ENCODE peak calls at places on chromosome 19, in ten cellular contexts. One of them, this sample, is unnamed.

GRCh38 chr19:10107817-10108367 is 1.7 kb downstream of the PPAN start:
- DNase-seq in lower leg skin: no peak
- DNase-seq in NT2/D1: no peak
- DNase-seq in astrocyte of the spinal cord: no peak
- DNase-seq in AG10803: no peak
- DNase-seq in pancreas: no peak
- DNase-seq in AG04450: no peak
- DNase-seq in cardiac fibroblast: no peak
- DNase-seq in adrenal gland: no peak
- DNase-seq in fibroblast of the aortic adventitia: no peak
- DNase-seq in this sample: no peak

GRCh38 chr19:58499021-58499927 is 12.5 kb downstream of the SLC27A5 start:
- DNase-seq in lower leg skin: peak
- DNase-seq in NT2/D1: peak
- DNase-seq in astrocyte of the spinal cord: peak
- DNase-seq in AG10803: peak
- DNase-seq in pancreas: peak
- DNase-seq in AG04450: peak
- DNase-seq in cardiac fibroblast: peak
- DNase-seq in adrenal gland: peak
- DNase-seq in fibroblast of the aortic adventitia: peak
- DNase-seq in this sample: peak

GRCh38 chr19:10654610-10655456 is 687 bp downstream of the ILF3 start:
- DNase-seq in lower leg skin: peak
- DNase-seq in NT2/D1: peak
- DNase-seq in astrocyte of the spinal cord: no peak
- DNase-seq in AG10803: peak
- DNase-seq in pancreas: peak
- DNase-seq in AG04450: no peak
- DNase-seq in cardiac fibroblast: peak
- DNase-seq in adrenal gland: peak
- DNase-seq in fibroblast of the aortic adventitia: peak
- DNase-seq in this sample: peak

GRCh38 chr19:52191951-52192350 is 2.1 kb downstream of the PPP2R1A start:
- DNase-seq in lower leg skin: no peak
- DNase-seq in NT2/D1: no peak
- DNase-seq in astrocyte of the spinal cord: no peak
- DNase-seq in AG10803: no peak
- DNase-seq in pancreas: no peak
- DNase-seq in AG04450: no peak
- DNase-seq in cardiac fibroblast: peak
- DNase-seq in adrenal gland: no peak
- DNase-seq in fibroblast of the aortic adventitia: no peak
- DNase-seq in this sample: no peak

GRCh38 chr19:45496349-45496953 is 396 bp downstream of the RTN2 start:
- DNase-seq in lower leg skin: peak
- DNase-seq in NT2/D1: no peak
- DNase-seq in astrocyte of the spinal cord: no peak
- DNase-seq in AG10803: no peak
- DNase-seq in pancreas: peak
- DNase-seq in AG04450: no peak
- DNase-seq in cardiac fibroblast: no peak
- DNase-seq in adrenal gland: peak
- DNase-seq in fibroblast of the aortic adventitia: no peak
- DNase-seq in this sample: peak

GRCh38 chr19:53768401-53768800 is 55.7 kb downstream of the NLRP12 start:
- DNase-seq in lower leg skin: no peak
- DNase-seq in NT2/D1: no peak
- DNase-seq in astrocyte of the spinal cord: no peak
- DNase-seq in AG10803: no peak
- DNase-seq in pancreas: peak
- DNase-seq in AG04450: no peak
- DNase-seq in cardiac fibroblast: no peak
- DNase-seq in adrenal gland: no peak
- DNase-seq in fibroblast of the aortic adventitia: no peak
- DNase-seq in this sample: no peak

GRCh38 chr19:5951338-5951861 is 26.5 kb downstream of the RANBP3 start:
- DNase-seq in lower leg skin: no peak
- DNase-seq in NT2/D1: no peak
- DNase-seq in astrocyte of the spinal cord: no peak
- DNase-seq in AG10803: no peak
- DNase-seq in pancreas: no peak
- DNase-seq in AG04450: no peak
- DNase-seq in cardiac fibroblast: no peak
- DNase-seq in adrenal gland: no peak
- DNase-seq in fibroblast of the aortic adventitia: no peak
- DNase-seq in this sample: no peak

GRCh38 chr19:15402411-15403150 is 16.2 kb downstream of the AKAP8L start:
- DNase-seq in lower leg skin: no peak
- DNase-seq in NT2/D1: no peak
- DNase-seq in astrocyte of the spinal cord: no peak
- DNase-seq in AG10803: no peak
- DNase-seq in pancreas: no peak
- DNase-seq in AG04450: no peak
- DNase-seq in cardiac fibroblast: no peak
- DNase-seq in adrenal gland: no peak
- DNase-seq in fibroblast of the aortic adventitia: no peak
- DNase-seq in this sample: no peak

DNA sequence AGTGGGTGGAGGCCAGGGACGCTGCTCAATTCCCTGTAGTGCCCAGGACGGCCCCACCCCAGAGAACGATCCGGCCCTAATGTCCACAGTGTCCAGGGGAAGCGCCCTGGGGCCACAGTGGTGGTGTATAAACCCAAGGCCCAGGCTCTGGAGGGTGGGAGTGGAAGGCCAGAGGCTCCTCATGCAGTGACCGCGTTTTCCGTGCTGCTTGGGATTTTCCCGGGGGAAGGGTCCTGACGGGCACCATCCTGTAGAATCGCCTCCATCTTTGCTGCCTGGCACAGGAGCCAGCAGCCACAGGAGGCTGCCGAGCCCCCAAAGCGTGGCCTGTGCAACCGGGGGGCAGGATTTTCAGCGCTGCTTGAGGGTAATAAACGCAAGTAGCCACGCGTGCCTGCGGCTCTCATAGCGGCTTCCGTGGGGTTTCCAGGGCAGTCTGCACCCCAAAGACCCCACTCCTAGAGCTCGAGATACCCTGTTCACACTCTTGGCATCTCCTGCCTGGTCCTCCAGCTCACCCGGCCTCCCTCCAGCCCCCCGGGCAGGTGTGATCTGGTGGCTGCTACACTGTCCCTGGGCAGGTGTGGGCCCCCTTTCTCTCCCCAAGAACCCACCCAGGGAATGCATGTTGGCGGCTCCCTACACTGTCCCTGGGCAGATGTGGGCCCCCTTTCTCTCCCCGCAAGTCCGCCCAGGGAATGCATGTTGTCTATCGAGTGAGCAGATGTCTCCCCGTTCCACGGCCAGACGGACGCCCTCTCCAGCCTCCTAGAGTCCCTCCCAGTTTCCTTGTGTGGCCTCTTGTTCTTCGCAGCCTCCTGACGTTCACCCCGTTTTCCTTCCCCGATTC is 2.2 kb downstream of the NCLN start:
- DNase-seq in lower leg skin: no peak
- DNase-seq in NT2/D1: no peak
- DNase-seq in astrocyte of the spinal cord: no peak
- DNase-seq in AG10803: no peak
- DNase-seq in pancreas: peak
- DNase-seq in AG04450: no peak
- DNase-seq in cardiac fibroblast: no peak
- DNase-seq in adrenal gland: no peak
- DNase-seq in fibroblast of the aortic adventitia: no peak
- DNase-seq in this sample: no peak
- H3K4me3 ChIP-seq in lower leg skin: no peak
- H3K4me3 ChIP-seq in NT2/D1: peak
- H3K4me3 ChIP-seq in astrocyte of the spinal cord: no peak
- H3K4me3 ChIP-seq in AG10803: no peak
- H3K4me3 ChIP-seq in pancreas: no peak
- H3K4me3 ChIP-seq in AG04450: no peak
- H3K4me3 ChIP-seq in cardiac fibroblast: no peak
- H3K4me3 ChIP-seq in adrenal gland: no peak
- H3K4me3 ChIP-seq in fibroblast of the aortic adventitia: peak
- H3K4me3 ChIP-seq in this sample: no peak

GRCh38 chr19:35135389-35135909 is 590 bp upstream of the LGI4 start:
- DNase-seq in lower leg skin: peak
- DNase-seq in NT2/D1: no peak
- DNase-seq in astrocyte of the spinal cord: peak
- DNase-seq in AG10803: peak
- DNase-seq in pancreas: peak
- DNase-seq in AG04450: no peak
- DNase-seq in cardiac fibroblast: peak
- DNase-seq in adrenal gland: peak
- DNase-seq in fibroblast of the aortic adventitia: peak
- DNase-seq in this sample: peak
- H3K4me3 ChIP-seq in lower leg skin: no peak
- H3K4me3 ChIP-seq in NT2/D1: no peak
- H3K4me3 ChIP-seq in astrocyte of the spinal cord: no peak
- H3K4me3 ChIP-seq in AG10803: no peak
- H3K4me3 ChIP-seq in pancreas: no peak
- H3K4me3 ChIP-seq in AG04450: no peak
- H3K4me3 ChIP-seq in cardiac fibroblast: no peak
- H3K4me3 ChIP-seq in adrenal gland: no peak
- H3K4me3 ChIP-seq in fibroblast of the aortic adventitia: no peak
- H3K4me3 ChIP-seq in this sample: no peak

DNA sequence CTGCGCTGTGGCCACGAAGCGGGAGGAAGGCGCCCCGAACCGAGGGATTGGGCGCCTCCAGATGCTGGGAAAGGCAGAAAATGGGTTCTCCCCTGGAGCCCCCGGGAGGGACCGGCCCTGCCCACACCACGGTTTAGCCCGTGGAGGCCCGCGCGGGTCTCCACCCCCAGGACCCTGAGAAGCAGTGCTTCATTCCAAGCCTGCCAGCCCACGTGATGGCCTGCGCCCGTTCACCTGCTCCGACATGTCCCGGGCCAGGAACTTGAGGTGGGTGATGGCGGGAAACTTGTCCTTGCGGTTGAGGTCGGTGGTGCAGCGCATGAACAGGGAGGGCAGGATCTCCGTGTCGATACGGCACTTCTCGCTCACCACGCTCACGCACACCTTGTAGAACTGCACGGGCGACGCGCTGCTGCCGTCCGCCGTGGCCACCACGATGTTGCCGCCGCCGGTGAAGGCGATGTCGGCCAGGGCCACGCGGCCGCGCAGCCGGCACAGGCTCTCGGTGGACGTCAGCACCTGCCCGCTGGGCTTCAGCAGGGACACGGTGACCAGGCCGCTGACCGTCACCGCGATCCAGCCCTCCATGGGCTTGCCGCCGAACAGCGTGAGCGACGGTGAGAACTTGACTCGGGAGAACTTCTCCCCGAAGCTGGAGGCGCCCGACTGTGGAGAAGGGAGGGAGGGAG is 7.3 kb downstream of the MED16 start:
- DNase-seq in lower leg skin: no peak
- DNase-seq in NT2/D1: no peak
- DNase-seq in astrocyte of the spinal cord: no peak
- DNase-seq in AG10803: no peak
- DNase-seq in pancreas: peak
- DNase-seq in AG04450: no peak
- DNase-seq in cardiac fibroblast: no peak
- DNase-seq in adrenal gland: no peak
- DNase-seq in fibroblast of the aortic adventitia: no peak
- DNase-seq in this sample: no peak
- H3K4me3 ChIP-seq in lower leg skin: no peak
- H3K4me3 ChIP-seq in NT2/D1: no peak
- H3K4me3 ChIP-seq in astrocyte of the spinal cord: no peak
- H3K4me3 ChIP-seq in AG10803: no peak
- H3K4me3 ChIP-seq in pancreas: no peak
- H3K4me3 ChIP-seq in AG04450: no peak
- H3K4me3 ChIP-seq in cardiac fibroblast: no peak
- H3K4me3 ChIP-seq in adrenal gland: no peak
- H3K4me3 ChIP-seq in fibroblast of the aortic adventitia: no peak
- H3K4me3 ChIP-seq in this sample: no peak

GRCh38 chr19:41327076-41327475 is 17.1 kb downstream of the CCDC97 start:
- DNase-seq in lower leg skin: no peak
- DNase-seq in NT2/D1: no peak
- DNase-seq in astrocyte of the spinal cord: no peak
- DNase-seq in AG10803: no peak
- DNase-seq in pancreas: no peak
- DNase-seq in AG04450: no peak
- DNase-seq in cardiac fibroblast: no peak
- DNase-seq in adrenal gland: no peak
- DNase-seq in fibroblast of the aortic adventitia: no peak
- DNase-seq in this sample: peak

GRCh38 chr19:41327499-41328156 is 17.7 kb downstream of the CCDC97 start:
- DNase-seq in lower leg skin: peak
- DNase-seq in NT2/D1: no peak
- DNase-seq in astrocyte of the spinal cord: peak
- DNase-seq in AG10803: no peak
- DNase-seq in pancreas: peak
- DNase-seq in AG04450: no peak
- DNase-seq in cardiac fibroblast: peak
- DNase-seq in adrenal gland: peak
- DNase-seq in fibroblast of the aortic adventitia: no peak
- DNase-seq in this sample: peak

GRCh38 chr19:41328818-41329220 is 18.8 kb downstream of the CCDC97 start:
- DNase-seq in lower leg skin: no peak
- DNase-seq in NT2/D1: no peak
- DNase-seq in astrocyte of the spinal cord: no peak
- DNase-seq in AG10803: no peak
- DNase-seq in pancreas: no peak
- DNase-seq in AG04450: no peak
- DNase-seq in cardiac fibroblast: no peak
- DNase-seq in adrenal gland: no peak
- DNase-seq in fibroblast of the aortic adventitia: no peak
- DNase-seq in this sample: no peak

GRCh38 chr19:41325947-41326706 is 16.2 kb downstream of the CCDC97 start:
- DNase-seq in lower leg skin: no peak
- DNase-seq in NT2/D1: no peak
- DNase-seq in astrocyte of the spinal cord: peak
- DNase-seq in AG10803: peak
- DNase-seq in pancreas: no peak
- DNase-seq in AG04450: no peak
- DNase-seq in cardiac fibroblast: peak
- DNase-seq in adrenal gland: no peak
- DNase-seq in fibroblast of the aortic adventitia: peak
- DNase-seq in this sample: no peak

DNA sequence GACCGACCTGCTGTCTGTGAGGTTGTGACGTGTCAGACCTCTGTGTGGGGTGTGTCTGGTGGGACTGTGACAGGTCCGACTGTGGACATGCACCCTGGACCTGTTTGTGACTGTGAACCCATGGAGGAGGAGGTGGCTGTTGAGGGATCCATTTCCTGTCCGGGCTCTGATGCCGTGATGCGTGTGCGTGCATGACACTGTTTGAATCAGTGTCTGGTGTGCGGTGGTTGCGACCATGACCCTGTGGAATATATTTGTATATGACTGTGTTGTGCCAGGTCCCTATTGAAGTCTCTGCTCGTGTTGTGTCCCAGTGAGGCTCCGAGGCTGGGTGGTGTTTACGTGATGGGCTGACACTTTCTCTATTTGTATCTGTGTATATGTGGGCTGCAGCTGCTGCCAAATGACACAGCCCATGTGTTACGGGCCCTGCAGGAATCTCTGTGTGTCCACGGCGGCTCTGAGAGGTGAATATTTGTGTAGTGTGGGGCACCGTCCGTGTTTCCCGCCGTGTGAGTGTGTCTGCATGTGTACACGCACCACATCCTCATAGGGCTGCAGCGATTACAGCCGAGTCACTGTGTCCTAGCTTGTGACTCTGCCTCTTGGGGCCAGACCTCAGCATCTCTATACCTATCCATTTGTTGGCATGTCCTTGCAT is 18.3 kb downstream of the CCDC97 start:
- DNase-seq in lower leg skin: no peak
- DNase-seq in NT2/D1: no peak
- DNase-seq in astrocyte of the spinal cord: peak
- DNase-seq in AG10803: no peak
- DNase-seq in pancreas: no peak
- DNase-seq in AG04450: no peak
- DNase-seq in cardiac fibroblast: peak
- DNase-seq in adrenal gland: no peak
- DNase-seq in fibroblast of the aortic adventitia: no peak
- DNase-seq in this sample: no peak
- H3K4me3 ChIP-seq in lower leg skin: no peak
- H3K4me3 ChIP-seq in NT2/D1: no peak
- H3K4me3 ChIP-seq in astrocyte of the spinal cord: no peak
- H3K4me3 ChIP-seq in AG10803: no peak
- H3K4me3 ChIP-seq in pancreas: no peak
- H3K4me3 ChIP-seq in AG04450: no peak
- H3K4me3 ChIP-seq in cardiac fibroblast: no peak
- H3K4me3 ChIP-seq in adrenal gland: no peak
- H3K4me3 ChIP-seq in fibroblast of the aortic adventitia: no peak
- H3K4me3 ChIP-seq in this sample: peak